ENCODE peak calls at places on chromosomes 7 and 10, in four cellular contexts. W is H9, T is H1, A is neuronal stem cell. I is an unnamed sample.

GRCh38 chr10:11074536-11075267 is 57.0 kb downstream of the CELF2 start:
- DNase-seq in W (no peak), T (no peak), A (no peak), I (no peak)

GRCh38 chr7:3859436-3859835 is 558.4 kb downstream of the SDK1 start:
- DNase-seq in W (no peak), T (no peak), A (no peak), I (no peak)

GRCh38 chr10:66671562-66671961 is 254.3 kb upstream of the LRRTM3 start:
- DNase-seq in W (no peak), T (no peak), A (no peak), I (no peak)

GRCh38 chr10:130424418-130424817 is 288.2 kb downstream of the GLRX3 start:
- DNase-seq in W (no peak), T (peak; percentile 13), A (no peak), I (no peak)

GRCh38 chr10:131091682-131092081 is 219.8 kb downstream of the TCERG1L start:
- DNase-seq in W (no peak), T (no peak), A (no peak), I (no peak)

GRCh38 chr10:114632869-114633715 is 25.0 kb downstream of the ABLIM1 start:
- DNase-seq in W (no peak), T (no peak), A (no peak), I (peak; percentile 94)

GRCh38 chr7:130418306-130418705 is 22.5 kb downstream of the CEP41 start:
- DNase-seq in W (no peak), T (no peak), A (no peak), I (peak; percentile 30)

GRCh38 chr7:29975564-29975963 is 14.0 kb downstream of the SCRN1 start:
- DNase-seq in W (no peak), T (no peak), A (no peak), I (no peak)

GRCh38 chr10:7826971-7827370 is 8.7 kb downstream of the TAF3 start:
- DNase-seq in W (peak; percentile 49), T (no peak), A (no peak), I (peak; percentile 74)

GRCh38 chr10:10519674-10520073 is 498.0 kb upstream of the CELF2 start:
- DNase-seq in W (no peak), T (no peak), A (no peak), I (no peak)

GRCh38 chr7:111090834-111091233 is at the start of gene LRRN3:
- DNase-seq in W (peak; percentile 24), T (no peak), A (no peak), I (peak; percentile 61)

GRCh38 chr10:24118246-24118645 is 90.7 kb upstream of the KIAA1217 start:
- DNase-seq in W (no peak), T (no peak), A (no peak), I (no peak)

GRCh38 chr10:75472685-75473084 is 41.3 kb downstream of the LRMDA start:
- DNase-seq in W (peak; percentile 8), T (no peak), A (no peak), I (no peak)

GRCh38 chr7:8260871-8261707 is 878 bp downstream of the ICA1 start:
- DNase-seq in W (no peak), T (no peak), A (no peak), I (no peak)

GRCh38 chr10:93718937-93719725 is 16.7 kb upstream of the FRA10AC1 start:
- DNase-seq in W (peak; percentile 31), T (no peak), A (no peak), I (no peak)

GRCh38 chr7:33039257-33039904 is 23.2 kb downstream of the NT5C3A start:
- DNase-seq in W (no peak), T (no peak), A (no peak), I (no peak)

GRCh38 chr10:88244781-88245350 is 338.3 kb downstream of the RNLS start:
- DNase-seq in W (no peak), T (no peak), A (no peak), I (no peak)

GRCh38 chr10:63630085-63630927 is 109.1 kb downstream of the REEP3 start:
- DNase-seq in W (peak; percentile 93), T (peak; percentile 84), A (peak; percentile 73), I (peak; percentile 90)

GRCh38 chr10:63629363-63630084 is 108.3 kb downstream of the REEP3 start:
- DNase-seq in W (peak; percentile 97), T (peak; percentile 90), A (peak; percentile 88), I (peak; percentile 99)

GRCh38 chr10:63627376-63627775 is 106.2 kb downstream of the REEP3 start:
- DNase-seq in W (no peak), T (no peak), A (no peak), I (no peak)

GRCh38 chr10:63627881-63628296 is 106.7 kb downstream of the REEP3 start:
- DNase-seq in W (no peak), T (no peak), A (no peak), I (no peak)

DNA sequence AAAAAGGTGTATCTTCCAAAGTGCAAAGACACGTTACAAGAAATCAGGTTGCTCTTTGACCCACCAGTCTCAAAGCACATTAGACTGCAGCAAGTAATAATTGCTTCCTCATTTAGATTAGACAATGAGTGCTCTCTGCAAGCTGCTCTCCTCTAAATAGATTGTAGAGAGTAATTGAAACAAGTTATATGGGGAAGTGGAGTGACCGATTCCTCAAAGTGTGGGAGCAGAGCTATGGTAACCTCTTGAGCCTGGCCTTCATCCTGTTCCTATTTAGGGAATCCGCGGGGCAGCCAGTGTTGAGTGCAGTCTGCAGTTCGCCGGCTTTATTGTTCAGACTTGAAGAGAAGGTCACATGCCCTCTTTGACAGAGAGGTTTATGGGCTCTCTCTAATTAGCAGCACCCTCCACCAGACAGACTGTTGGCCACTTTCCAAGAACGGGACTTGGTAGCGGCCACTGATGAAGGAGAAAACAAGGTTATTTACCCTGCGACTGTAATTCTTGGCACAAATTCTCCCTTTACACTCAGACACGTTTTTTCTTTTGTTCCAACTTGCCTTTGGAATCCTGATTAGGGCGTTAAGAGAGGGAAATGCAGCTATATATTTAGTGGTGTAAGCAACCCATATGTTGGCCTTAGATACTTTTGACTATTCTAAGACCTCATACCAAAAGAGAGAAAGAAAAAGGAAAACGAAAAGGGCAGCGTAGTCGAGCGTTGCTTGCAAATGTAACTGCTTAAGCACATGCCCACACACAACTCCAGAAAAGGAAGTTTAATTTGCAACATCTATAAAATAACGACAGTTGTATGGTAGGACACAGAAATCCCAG is 107.5 kb downstream of the REEP3 start:
- DNase-seq in W (peak; percentile 53), T (no peak), A (peak; percentile 55), I (no peak)
- H2BK5ac ChIP-seq in W (no peak overlapping the region), T (peak overlapping the region; percentile 10), A (no peak overlapping the region), I (peak overlapping the region; percentile 80)

GRCh38 chr7:17681965-17682364 is 258.3 kb downstream of the SNX13 start:
- DNase-seq in W (no peak), T (no peak), A (no peak), I (no peak)
- H2BK120ac ChIP-seq in W (no peak overlapping the region), T (no peak overlapping the region), A (no peak overlapping the region), I (no peak overlapping the region)

DNA sequence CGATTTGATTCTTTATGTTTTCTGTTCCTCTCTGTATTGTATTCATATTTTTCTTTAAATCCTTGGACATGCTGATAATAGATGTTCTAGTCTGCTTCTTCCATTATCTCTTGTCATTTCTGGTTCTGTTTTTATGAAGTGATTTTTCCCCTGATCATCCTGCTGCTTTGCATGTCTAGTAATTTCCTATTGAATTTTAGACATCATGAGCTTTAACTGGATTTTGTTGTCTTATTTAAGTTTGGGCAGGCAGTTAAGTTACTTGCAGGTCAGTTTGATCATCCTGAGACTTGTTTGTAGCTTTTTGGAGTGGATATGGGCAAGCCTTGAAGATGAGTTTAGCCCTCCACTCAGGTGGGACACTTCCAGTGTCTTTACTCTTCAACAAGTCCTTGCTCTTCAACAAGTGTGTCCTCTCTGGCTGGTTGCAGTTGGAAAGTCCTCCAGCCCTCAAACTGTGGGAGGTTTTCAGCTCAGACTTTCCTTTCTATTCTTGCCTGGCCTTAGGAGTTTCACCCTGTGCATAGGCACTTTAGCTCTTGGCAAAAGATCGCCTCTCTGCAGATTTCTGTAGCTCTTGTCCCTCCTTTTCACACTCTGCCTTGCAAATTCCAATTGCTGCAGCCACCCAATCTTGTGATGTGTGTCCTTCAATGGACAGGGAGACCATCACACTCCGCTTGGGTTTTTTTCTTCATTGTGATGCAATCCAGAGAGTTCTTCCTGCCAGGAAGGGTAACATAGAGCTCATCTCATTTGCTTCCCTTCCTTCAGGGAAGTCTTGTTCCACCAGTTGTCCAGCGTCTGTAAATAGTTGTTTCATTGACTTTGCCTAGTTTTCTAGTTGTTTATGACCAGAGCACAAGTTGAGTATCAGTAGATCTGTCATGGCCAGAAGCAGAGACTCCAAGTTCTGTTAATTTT is 197.2 kb upstream of the SH2B2 start:
- DNase-seq in W (no peak), T (peak; percentile 42), A (no peak), I (no peak)
- H3K9me3 ChIP-seq in W (no peaks in the 10 kb centered on the region), T (peaks cover 3% of the 10 kb centered on the region), A (peaks cover 11% of the 10 kb centered on the region), I (peaks cover 8% of the 10 kb centered on the region)

GRCh38 chr10:30422981-30423654 is 10.9 kb upstream of the MAP3K8 start:
- DNase-seq in W (peak; percentile 74), T (no peak), A (peak; percentile 27), I (peak; percentile 86)
- H2BK5ac ChIP-seq in W (no peak overlapping the region), T (peak overlapping the region; percentile 71), A (no peak overlapping the region), I (no peak overlapping the region)

DNA sequence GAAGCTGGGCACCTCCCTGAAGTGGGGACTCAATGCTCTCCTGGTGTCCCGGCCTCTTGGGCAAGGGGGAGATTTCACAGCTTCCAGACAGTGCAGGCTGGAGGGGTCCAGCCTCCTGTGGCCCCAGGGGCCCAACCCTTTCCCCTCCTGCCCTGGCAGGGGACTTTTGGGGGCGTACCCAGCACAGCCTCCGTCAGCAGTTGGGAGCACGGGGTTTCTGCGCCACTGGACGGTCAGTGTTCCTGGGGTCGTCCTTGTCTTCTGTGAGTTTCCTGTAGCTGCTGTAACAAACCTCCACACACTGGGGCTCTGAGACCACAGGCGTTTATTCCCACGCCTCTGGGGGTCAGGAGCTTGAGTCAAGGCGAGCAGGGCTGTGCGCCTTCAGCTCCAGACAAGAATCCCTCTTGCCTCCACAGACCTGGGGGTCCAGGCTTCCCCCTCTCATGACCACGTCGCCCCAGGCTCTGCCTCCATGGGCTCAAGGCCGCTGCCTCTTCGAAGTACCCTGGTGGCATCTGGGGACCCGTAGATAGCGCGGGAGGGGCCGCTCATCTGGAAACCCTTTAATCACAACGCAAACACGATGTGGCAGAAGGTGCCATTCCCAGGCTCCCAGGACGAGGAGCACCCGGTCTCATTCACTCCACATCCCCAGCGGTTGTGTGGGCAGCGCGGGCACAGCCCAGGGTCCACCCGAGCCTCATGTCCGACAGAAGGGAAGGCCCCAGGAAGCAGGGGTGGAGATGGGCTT is 14.0 kb downstream of the PWWP2B start:
- DNase-seq in W (no peak), T (no peak), A (no peak), I (no peak)
- H2BK120ac ChIP-seq in W (no peak overlapping the region), T (peak overlapping the region; percentile 26), A (no peak overlapping the region), I (no peak overlapping the region)